ENCODE peak calls at places on chromosome 6, in six cellular contexts. L is left colon; P is effector CD4-positive, alpha-beta T cell; Q is heart left ventricle; H is Peyer's patch; T is iPS-NIHi11. K is an unnamed sample.

GRCh38 chr6:120826253-120826652 is 508.0 kb downstream of the TBC1D32 start:
- DNase-seq in L (no peak), P (no peak), Q (no peak), H (no peak), T (peak; percentile 59), K (no peak)

GRCh38 chr6:55941713-55942112 is 66.3 kb upstream of the BMP5 start:
- DNase-seq in L (no peak), P (no peak), Q (no peak), H (no peak), T (no peak), K (no peak)

GRCh38 chr6:35213161-35213823 is 464 bp upstream of the SCUBE3 start:
- DNase-seq in L (no peak), P (no peak), Q (no peak), H (no peak), T (peak; percentile 97), K (no peak)

GRCh38 chr6:3162067-3162497 is 4.7 kb upstream of the TUBB2A start:
- DNase-seq in L (no peak), P (no peak), Q (no peak), H (no peak), T (no peak), K (no peak)

GRCh38 chr6:38715016-38715809 is at the start of gene DNAH8:
- DNase-seq in L (no peak), P (no peak), Q (no peak), H (no peak), T (peak; percentile 39), K (no peak)

GRCh38 chr6:7615611-7616383 is 25.8 kb downstream of the SNRNP48 start:
- DNase-seq in L (no peak), P (peak; percentile 16), Q (no peak), H (no peak), T (peak; percentile 54), K (no peak)

GRCh38 chr6:89970072-89970471 is 75.8 kb downstream of the GJA10 start:
- DNase-seq in L (no peak), P (no peak), Q (no peak), H (no peak), T (no peak), K (no peak)

GRCh38 chr6:126152346-126152745 is 166.0 kb downstream of the TRMT11 start:
- DNase-seq in L (no peak), P (no peak), Q (no peak), H (no peak), T (no peak), K (no peak)

GRCh38 chr6:170147832-170148708 is 142.8 kb downstream of the DLL1 start:
- DNase-seq in L (no peak), P (no peak), Q (peak; percentile 75), H (no peak), T (peak; percentile 61), K (no peak)

GRCh38 chr6:24495516-24495847 is 713 bp downstream of the ALDH5A1 start:
- DNase-seq in L (peak; percentile 74), P (no peak), Q (peak; percentile 69), H (peak; percentile 90), T (peak; percentile 68), K (no peak)

GRCh38 chr6:27617046-27617687 is 144.3 kb upstream of the ZNF184 start:
- DNase-seq in L (no peak), P (no peak), Q (no peak), H (no peak), T (peak; percentile 29), K (no peak)

GRCh38 chr6:148890605-148891004 is 143.8 kb downstream of the UST start:
- DNase-seq in L (no peak), P (no peak), Q (no peak), H (no peak), T (no peak), K (no peak)

GRCh38 chr6:166381733-166382499 is 824 bp downstream of the MPC1 start:
- DNase-seq in L (peak; percentile 89), P (peak; percentile 47), Q (peak; percentile 84), H (peak; percentile 78), T (peak; percentile 86), K (peak; percentile 69)

GRCh38 chr6:18160921-18161320 is 5.7 kb downstream of the KDM1B start:
- DNase-seq in L (no peak), P (no peak), Q (no peak), H (no peak), T (no peak), K (no peak)

GRCh38 chr6:132819405-132820145 is 5.2 kb downstream of the RPS12 start:
- DNase-seq in L (no peak), P (no peak), Q (no peak), H (no peak), T (no peak), K (no peak)

GRCh38 chr6:154891901-154892300 is 103.2 kb upstream of the TIAM2 start:
- DNase-seq in L (no peak), P (no peak), Q (no peak), H (no peak), T (no peak), K (no peak)

GRCh38 chr6:125307150-125307838 is 5.5 kb upstream of the HDDC2 start:
- DNase-seq in L (no peak), P (no peak), Q (no peak), H (no peak), T (no peak), K (no peak)

GRCh38 chr6:147285087-147285855 is 81.1 kb downstream of the STXBP5 start:
- DNase-seq in L (no peak), P (no peak), Q (no peak), H (no peak), T (peak; percentile 27), K (peak; percentile 10)

GRCh38 chr6:135592276-135592675 is 94.7 kb upstream of the AHI1 start:
- DNase-seq in L (no peak), P (no peak), Q (no peak), H (no peak), T (no peak), K (no peak)

GRCh38 chr6:154864086-154864430 is 130.8 kb downstream of the SCAF8 start:
- DNase-seq in L (no peak), P (no peak), Q (no peak), H (no peak), T (no peak), K (no peak)

GRCh38 chr6:28940294-28940858 is 16.6 kb upstream of the TRIM27 start:
- DNase-seq in L (peak; percentile 65), P (peak; percentile 27), Q (no peak), H (peak; percentile 46), T (peak; percentile 49), K (peak; percentile 65)

GRCh38 chr6:3857822-3858221 is 8.6 kb downstream of the FAM50B start:
- DNase-seq in L (no peak), P (no peak), Q (no peak), H (no peak), T (no peak), K (no peak)

GRCh38 chr6:14321992-14322772 is 204.6 kb downstream of the CD83 start:
- DNase-seq in L (peak; percentile 39), P (no peak), Q (no peak), H (no peak), T (peak; percentile 21), K (no peak)

GRCh38 chr6:31651602-31652191 is 764 bp downstream of the BAG6 start:
- DNase-seq in L (peak; percentile 85), P (no peak), Q (no peak), H (peak; percentile 67), T (peak; percentile 83), K (no peak)

GRCh38 chr6:157107915-157108651 is 215.2 kb downstream of the TMEM242 start:
- DNase-seq in L (no peak), P (no peak), Q (no peak), H (no peak), T (no peak), K (no peak)

GRCh38 chr6:4846387-4846786 is 70.2 kb downstream of the CDYL start:
- DNase-seq in L (no peak), P (no peak), Q (no peak), H (no peak), T (no peak), K (no peak)

GRCh38 chr6:161058746-161059145 is 67.2 kb downstream of the MAP3K4 start:
- DNase-seq in L (no peak), P (no peak), Q (no peak), H (no peak), T (no peak), K (no peak)

GRCh38 chr6:54058236-54058635 is 53.0 kb upstream of the MLIP start:
- DNase-seq in L (no peak), P (no peak), Q (no peak), H (no peak), T (no peak), K (no peak)